ENCODE peak calls at places on chromosomes 16 and 17, in five cellular contexts. M, L, P, U and S are unnamed samples.

GRCh38 chr16:57679768-57680167 is 11.7 kb downstream of the ADGRG3 start:
- DNase-seq in M (no peak), L (no peak), P (no peak), U (peak), S (no peak)

GRCh38 chr16:67628216-67628615 is 16.7 kb upstream of the CARMIL2 start:
- DNase-seq in M (no peak), L (no peak), P (no peak), U (no peak), S (no peak)

GRCh38 chr17:57948555-57949420 is 6.4 kb downstream of the CUEDC1 start:
- DNase-seq in M (peak), L (peak), P (peak), U (peak), S (peak)

GRCh38 chr17:47310186-47310733 is 13.5 kb upstream of the EFCAB13 start:
- DNase-seq in M (no peak), L (no peak), P (no peak), U (no peak), S (no peak)

GRCh38 chr17:41689497-41690299 is 1.0 kb downstream of the EIF1 start:
- DNase-seq in M (peak), L (peak), P (peak), U (peak), S (peak)

GRCh38 chr17:2123467-2124251 is 68.8 kb downstream of the HIC1 start:
- DNase-seq in M (peak), L (no peak), P (no peak), U (no peak), S (peak)

GRCh38 chr17:14923981-14924380 is 341.1 kb downstream of the PMP22 start:
- DNase-seq in M (peak), L (no peak), P (no peak), U (no peak), S (no peak)

GRCh38 chr17:3025421-3026124 is 37.8 kb downstream of the OR1D5 start:
- DNase-seq in M (no peak), L (no peak), P (no peak), U (no peak), S (no peak)

GRCh38 chr16:11524098-11524760 is 62.5 kb downstream of the LITAF start:
- DNase-seq in M (no peak), L (no peak), P (no peak), U (no peak), S (no peak)

GRCh38 chr16:69260019-69260418 is 51.1 kb upstream of the VPS4A start:
- DNase-seq in M (no peak), L (no peak), P (no peak), U (peak), S (no peak)

GRCh38 chr17:28993013-28993600 is 12.7 kb downstream of the SEZ6 start:
- DNase-seq in M (no peak), L (no peak), P (peak), U (no peak), S (no peak)

GRCh38 chr17:29111816-29112499 is 68.2 kb downstream of the MYO18A start:
- DNase-seq in M (peak), L (peak), P (peak), U (peak), S (peak)

GRCh38 chr16:5175263-5175662 is 77.7 kb upstream of the EEF2KMT start:
- DNase-seq in M (no peak), L (no peak), P (no peak), U (no peak), S (no peak)

GRCh38 chr16:15034266-15035162 is 21.4 kb downstream of the NTAN1 start:
- DNase-seq in M (no peak), L (no peak), P (no peak), U (no peak), S (no peak)

GRCh38 chr16:61366006-61366405 is 670.2 kb downstream of the CDH8 start:
- DNase-seq in M (no peak), L (no peak), P (no peak), U (peak), S (no peak)

GRCh38 chr17:19709841-19710240 is 6.5 kb downstream of the SLC47A2 start:
- DNase-seq in M (no peak), L (no peak), P (no peak), U (no peak), S (no peak)

GRCh38 chr16:68722119-68723024 is 14.7 kb upstream of the CDH1 start:
- DNase-seq in M (no peak), L (no peak), P (no peak), U (no peak), S (no peak)

GRCh38 chr17:47905221-47905733 is 9.2 kb downstream of the SP2 start:
- DNase-seq in M (peak), L (peak), P (peak), U (no peak), S (no peak)

GRCh38 chr16:3508736-3509135 is 7.9 kb downstream of the CLUAP1 start:
- DNase-seq in M (no peak), L (no peak), P (no peak), U (no peak), S (no peak)

GRCh38 chr16:17177968-17178880 is 292.5 kb downstream of the XYLT1 start:
- DNase-seq in M (peak), L (no peak), P (peak), U (peak), S (peak)

GRCh38 chr16:25895371-25895770 is 203.6 kb downstream of the HS3ST4 start:
- DNase-seq in M (no peak), L (no peak), P (no peak), U (no peak), S (no peak)

GRCh38 chr17:63173903-63174302 is 207.9 kb downstream of the TANC2 start:
- DNase-seq in M (peak), L (peak), P (peak), U (no peak), S (no peak)

GRCh38 chr17:76370261-76370993 is 14.0 kb upstream of the SPHK1 start:
- DNase-seq in M (peak), L (peak), P (peak), U (peak), S (no peak)

GRCh38 chr16:28264656-28265055 is 27.7 kb upstream of the SBK1 start:
- DNase-seq in M (peak), L (no peak), P (peak), U (no peak), S (peak)

GRCh38 chr16:57579361-57579665 is 36.9 kb downstream of the ADGRG5 start:
- DNase-seq in M (no peak), L (no peak), P (no peak), U (no peak), S (no peak)

GRCh38 chr16:89183463-89183862 is 11.9 kb downstream of the CDH15 start:
- DNase-seq in M (no peak), L (no peak), P (no peak), U (no peak), S (no peak)
- TF ChIP-seq EZH2 in M (no peak), L (no peak), P (no peak), U (no peak), S (no peak)

DNA sequence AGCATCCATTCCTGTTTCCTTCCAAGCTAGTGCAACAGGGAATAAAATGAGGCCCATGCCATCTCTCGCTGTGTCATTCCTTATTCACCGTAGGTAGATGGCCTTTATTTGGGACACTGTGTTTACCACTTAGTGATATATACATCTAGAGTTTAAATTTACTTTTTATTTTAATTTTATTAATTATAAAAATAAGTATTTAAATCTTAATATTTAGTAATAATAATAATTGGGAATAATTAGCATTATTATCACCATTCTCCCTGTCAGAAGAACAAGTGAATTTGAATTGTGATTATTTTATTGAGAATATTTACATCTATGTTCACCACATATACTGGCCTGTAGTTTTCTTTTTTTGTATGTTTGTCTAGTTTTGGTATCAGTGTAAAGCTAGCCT is 692.9 kb upstream of the KIF2B start:
- DNase-seq in M (no peak), L (no peak), P (no peak), U (no peak), S (no peak)
- TF ChIP-seq CTCF in M (no peak), L (no peak), P (no peak), U (no peak), S (no peak)

GRCh38 chr17:8073627-8074485 is 13.7 kb downstream of the ALOX12B start:
- DNase-seq in M (peak), L (peak), P (peak), U (peak), S (peak)
- TF ChIP-seq EZH2 in M (peak), L (no peak), P (no peak), U (no peak), S (no peak)

GRCh38 chr17:8120520-8121443 is 2.5 kb upstream of the ALOXE3 start:
- DNase-seq in M (no peak), L (peak), P (peak), U (peak), S (peak)

GRCh38 chr17:8122391-8122922 is 1.4 kb downstream of the HES7 start:
- DNase-seq in M (peak), L (peak), P (peak), U (peak), S (peak)

GRCh38 chr17:8122923-8123694 is 797 bp downstream of the HES7 start:
- DNase-seq in M (peak), L (peak), P (peak), U (peak), S (peak)

GRCh38 chr17:8119575-8120519 is 1.5 kb upstream of the ALOXE3 start:
- DNase-seq in M (peak), L (peak), P (peak), U (peak), S (peak)

DNA sequence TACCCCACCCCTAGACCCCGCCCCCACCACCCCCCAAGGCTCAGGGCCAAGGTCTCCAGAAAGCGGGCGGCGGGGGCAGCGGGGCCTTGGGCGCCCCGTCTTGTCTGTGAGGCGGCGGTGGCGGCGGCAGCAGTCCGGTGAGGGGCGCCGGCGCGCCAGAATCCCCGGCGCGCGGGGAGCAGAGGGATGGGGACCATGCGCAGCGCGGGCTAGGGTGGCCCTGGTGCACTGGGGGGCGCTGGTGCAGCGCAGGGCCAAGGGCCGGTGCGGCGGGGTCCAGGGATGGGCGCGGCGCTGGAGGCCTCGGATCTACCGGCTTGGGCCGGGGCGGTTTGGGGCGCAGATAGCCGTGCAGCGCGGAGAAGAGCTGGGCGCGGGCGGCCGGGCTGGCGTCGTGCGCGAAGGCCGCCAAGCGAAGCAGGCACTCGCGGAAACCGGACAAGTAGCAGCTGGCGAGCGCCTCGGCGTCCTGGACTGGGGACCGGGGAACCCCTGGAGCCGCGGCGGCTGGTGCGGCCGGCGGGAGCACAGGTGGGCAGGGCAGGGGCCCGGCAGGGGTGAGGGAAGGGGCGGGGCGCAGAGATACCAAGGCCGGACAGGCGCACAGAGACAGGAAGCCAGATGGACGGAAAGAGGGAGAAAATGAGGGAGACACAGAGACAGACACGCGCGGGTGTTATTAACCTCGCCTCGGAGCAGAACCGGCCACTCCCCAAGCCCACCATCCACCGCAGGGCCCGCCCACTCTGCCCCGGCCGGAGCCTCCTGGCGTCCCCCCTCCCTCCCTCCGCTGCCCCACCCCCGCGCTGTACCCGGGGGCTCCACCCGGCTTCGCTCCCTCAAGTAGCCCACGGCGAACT is 2.1 kb downstream of the HES7 start:
- DNase-seq in M (peak), L (peak), P (peak), U (peak), S (peak)
- TF ChIP-seq CTCF in M (peak), L (peak), P (peak), U (peak), S (peak)

GRCh38 chr17:36933174-36934143 is 3.8 kb upstream of the LHX1 start:
- DNase-seq in M (no peak), L (no peak), P (no peak), U (peak), S (no peak)

GRCh38 chr17:36930501-36930900 is 6.8 kb upstream of the LHX1 start:
- DNase-seq in M (no peak), L (no peak), P (no peak), U (no peak), S (no peak)

GRCh38 chr17:36932383-36933173 is 4.7 kb upstream of the LHX1 start:
- DNase-seq in M (no peak), L (no peak), P (no peak), U (no peak), S (no peak)

GRCh38 chr17:36931697-36932382 is 5.4 kb upstream of the LHX1 start:
- DNase-seq in M (no peak), L (no peak), P (no peak), U (no peak), S (no peak)

GRCh38 chr17:36931096-36931696 is 6.1 kb upstream of the LHX1 start:
- DNase-seq in M (no peak), L (no peak), P (no peak), U (no peak), S (no peak)
- TF ChIP-seq EZH2 in M (no peak), L (no peak), P (no peak), U (peak), S (no peak)